ENCODE peak calls at places on chromosomes 13 and 19, in seven cellular contexts. O is mucosa of descending colon, X is AG04450, A is ovary, C is choroid plexus epithelial cell, D is right atrium auricular region, T is fibroblast of mammary gland. S is an unnamed sample.

GRCh38 chr13:113275387-113275786 is 21.7 kb upstream of the LAMP1 start:
- DNase-seq in O (peak), X (peak), A (peak), C (peak), D (no peak), T (peak), S (peak)

GRCh38 chr13:40161931-40162330 is 504.5 kb downstream of the FOXO1 start:
- DNase-seq in O (no peak), X (no peak), A (no peak), C (no peak), D (no peak), T (no peak), S (no peak)

GRCh38 chr13:40060318-40061007 is 405.0 kb downstream of the COG6 start:
- DNase-seq in O (no peak), X (no peak), A (peak), C (peak), D (no peak), T (peak), S (peak)

GRCh38 chr13:101681834-101682233 is 229.4 kb downstream of the ITGBL1 start:
- DNase-seq in O (no peak), X (no peak), A (no peak), C (peak), D (no peak), T (peak), S (no peak)

GRCh38 chr19:38683393-38684077 is 36.1 kb downstream of the ACTN4 start:
- DNase-seq in O (peak), X (no peak), A (peak), C (peak), D (peak), T (peak), S (no peak)

GRCh38 chr13:44406617-44407016 is 33.0 kb downstream of the SERP2 start:
- DNase-seq in O (no peak), X (no peak), A (no peak), C (no peak), D (no peak), T (no peak), S (no peak)

GRCh38 chr13:70523622-70524021 is 415.4 kb upstream of the KLHL1 start:
- DNase-seq in O (no peak), X (no peak), A (no peak), C (peak), D (no peak), T (peak), S (no peak)

GRCh38 chr13:77337159-77337558 is 10.3 kb upstream of the MYCBP2 start:
- DNase-seq in O (no peak), X (no peak), A (no peak), C (no peak), D (no peak), T (no peak), S (no peak)

GRCh38 chr13:31962661-31963345 is 68.8 kb upstream of the FRY start:
- DNase-seq in O (no peak), X (no peak), A (no peak), C (peak), D (no peak), T (no peak), S (no peak)

GRCh38 chr13:29849731-29850212 is 645 bp downstream of the UBL3 start:
- DNase-seq in O (peak), X (no peak), A (peak), C (peak), D (peak), T (peak), S (no peak)

GRCh38 chr19:1481893-1482360 is 2.9 kb upstream of the C19orf25 start:
- DNase-seq in O (no peak), X (no peak), A (peak), C (no peak), D (no peak), T (no peak), S (no peak)

GRCh38 chr19:49613374-49613773 is 22.4 kb downstream of the PRR12 start:
- DNase-seq in O (no peak), X (no peak), A (no peak), C (no peak), D (no peak), T (peak), S (no peak)

GRCh38 chr13:113652404-113653263 is 5.4 kb downstream of the ATP4B start:
- DNase-seq in O (no peak), X (no peak), A (no peak), C (no peak), D (no peak), T (no peak), S (no peak)

GRCh38 chr19:28495046-28495445 is 717.9 kb downstream of the UQCRFS1 start:
- DNase-seq in O (no peak), X (no peak), A (no peak), C (peak), D (no peak), T (no peak), S (no peak)

GRCh38 chr19:35350591-35350990 is 2.9 kb downstream of the FFAR1 start:
- DNase-seq in O (no peak), X (no peak), A (peak), C (no peak), D (no peak), T (no peak), S (no peak)

GRCh38 chr13:26721251-26721939 is 39.2 kb downstream of the GPR12 start:
- DNase-seq in O (peak), X (no peak), A (no peak), C (peak), D (peak), T (no peak), S (no peak)

GRCh38 chr19:39409207-39409885 is 2.7 kb downstream of the ZFP36 start:
- DNase-seq in O (peak), X (no peak), A (peak), C (peak), D (peak), T (peak), S (no peak)

GRCh38 chr13:109649713-109650112 is 136.7 kb downstream of the IRS2 start:
- DNase-seq in O (no peak), X (no peak), A (no peak), C (no peak), D (no peak), T (no peak), S (no peak)

GRCh38 chr19:19485161-19485997 is 30.0 kb downstream of the TSSK6 start:
- DNase-seq in O (no peak), X (no peak), A (no peak), C (peak), D (no peak), T (peak), S (no peak)

GRCh38 chr13:109836629-109837607 is 50.5 kb upstream of the IRS2 start:
- DNase-seq in O (peak), X (no peak), A (no peak), C (no peak), D (no peak), T (no peak), S (no peak)

GRCh38 chr13:21361123-21361522 is 98.0 kb downstream of the ZDHHC20 start:
- DNase-seq in O (no peak), X (no peak), A (no peak), C (no peak), D (no peak), T (no peak), S (no peak)

GRCh38 chr19:40809358-40810086 is 10.5 kb downstream of the EGLN2 start:
- DNase-seq in O (no peak), X (no peak), A (no peak), C (no peak), D (no peak), T (no peak), S (no peak)

GRCh38 chr13:45584816-45585215 is 30.7 kb downstream of the ERICH6B start:
- DNase-seq in O (peak), X (no peak), A (no peak), C (peak), D (no peak), T (peak), S (no peak)

GRCh38 chr19:35228177-35228930 is at the start of gene FAM187B:
- DNase-seq in O (no peak), X (no peak), A (no peak), C (no peak), D (peak), T (no peak), S (no peak)

GRCh38 chr13:29750178-29750530 is 100.3 kb downstream of the UBL3 start:
- DNase-seq in O (no peak), X (no peak), A (no peak), C (no peak), D (no peak), T (no peak), S (no peak)

GRCh38 chr13:110438211-110438610 is 123.3 kb downstream of the RAB20 start:
- DNase-seq in O (no peak), X (no peak), A (peak), C (no peak), D (peak), T (no peak), S (no peak)

GRCh38 chr13:42047561-42048322 is 706 bp upstream of the DGKH start:
- DNase-seq in O (peak), X (no peak), A (peak), C (peak), D (peak), T (peak), S (no peak)

GRCh38 chr13:106649495-106649894 is 81.6 kb upstream of the ARGLU1 start:
- DNase-seq in O (peak), X (no peak), A (no peak), C (peak), D (no peak), T (no peak), S (no peak)

GRCh38 chr13:110341445-110342247 is 34.6 kb downstream of the COL4A2 start:
- DNase-seq in O (no peak), X (no peak), A (peak), C (peak), D (peak), T (no peak), S (no peak)

GRCh38 chr19:13091400-13092161 is 11.1 kb downstream of the LYL1 start:
- DNase-seq in O (no peak), X (no peak), A (peak), C (peak), D (peak), T (peak), S (peak)

GRCh38 chr19:16180611-16181010 is 4.6 kb upstream of the FAM32A start:
- DNase-seq in O (no peak), X (no peak), A (no peak), C (peak), D (no peak), T (peak), S (peak)

GRCh38 chr13:25018729-25019115 is 77.2 kb upstream of the PABPC3 start:
- DNase-seq in O (peak), X (no peak), A (no peak), C (no peak), D (no peak), T (no peak), S (no peak)
- TF ChIP-seq CTCF in O (no peak), X (no peak), A (no peak), C (no peak), D (no peak), T (no peak), S (no peak)

DNA sequence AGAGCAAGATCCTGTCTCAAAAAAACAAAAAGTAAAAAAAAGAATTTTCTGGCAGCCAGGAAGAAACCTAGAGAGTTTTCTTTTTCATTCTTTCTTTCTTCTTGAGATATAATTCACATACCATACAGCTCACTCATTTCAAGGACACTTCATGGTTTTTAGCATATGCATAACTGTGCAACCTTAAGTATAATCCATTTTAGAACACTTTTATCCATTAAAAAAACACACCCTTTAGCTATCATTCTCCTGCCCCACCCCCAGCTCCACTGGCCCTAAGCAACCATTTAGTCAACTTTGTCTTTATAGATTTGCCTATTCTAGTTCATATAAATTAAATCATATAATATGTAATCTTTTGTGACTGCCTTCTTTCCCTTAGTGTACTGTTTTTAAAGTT is 8.1 kb upstream of the IPO5 start:
- DNase-seq in O (no peak), X (no peak), A (no peak), C (peak), D (no peak), T (no peak), S (no peak)
- H3K4me3 ChIP-seq in O (no peak), X (no peak), A (no peak), C (no peak), D (no peak), T (no peak), S (no peak)

DNA sequence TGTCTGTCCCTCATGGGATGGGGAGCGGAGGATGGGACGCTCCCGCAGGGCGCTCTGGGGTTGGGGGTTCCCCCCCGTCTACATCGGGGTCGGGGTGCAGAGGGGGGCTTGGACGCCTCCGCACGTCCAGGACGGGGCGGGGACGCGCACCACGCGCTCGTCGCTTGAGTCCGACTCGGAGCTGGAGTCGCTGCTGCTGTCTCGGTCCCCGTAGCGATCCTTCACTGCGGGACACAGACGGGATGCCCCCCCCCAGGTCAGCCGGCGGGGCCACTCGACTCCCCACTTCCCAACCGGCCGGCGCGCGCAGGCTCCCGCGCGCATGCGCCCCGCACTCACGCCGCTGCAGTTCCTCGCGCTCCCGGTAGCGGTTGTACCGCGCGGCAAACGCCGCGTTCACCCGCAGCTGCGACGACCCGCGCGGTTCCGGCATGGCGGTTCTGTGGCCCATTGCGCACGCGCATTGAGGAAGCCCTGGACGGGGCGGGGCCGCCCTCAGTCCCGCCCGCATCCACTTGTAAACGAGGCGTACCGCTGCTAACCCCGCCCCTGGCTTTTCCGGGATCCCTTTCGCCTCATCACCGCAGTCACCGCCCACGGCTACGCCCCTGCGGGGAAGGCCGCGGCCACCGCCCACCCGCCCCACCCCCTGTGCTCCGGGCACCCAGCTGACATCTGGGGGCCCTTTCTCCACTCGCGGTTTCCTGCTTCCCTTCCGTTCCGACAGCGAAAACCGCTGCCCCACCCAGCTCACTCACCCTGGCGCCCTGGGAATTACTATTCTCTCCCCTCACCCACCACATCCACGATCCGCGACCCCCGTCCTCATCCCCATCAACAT is at the start of gene KRI1:
- DNase-seq in O (peak), X (peak), A (peak), C (peak), D (peak), T (peak), S (peak)
- TF ChIP-seq CTCF in O (peak), X (no peak), A (peak), C (peak), D (peak), T (no peak), S (no peak)

DNA sequence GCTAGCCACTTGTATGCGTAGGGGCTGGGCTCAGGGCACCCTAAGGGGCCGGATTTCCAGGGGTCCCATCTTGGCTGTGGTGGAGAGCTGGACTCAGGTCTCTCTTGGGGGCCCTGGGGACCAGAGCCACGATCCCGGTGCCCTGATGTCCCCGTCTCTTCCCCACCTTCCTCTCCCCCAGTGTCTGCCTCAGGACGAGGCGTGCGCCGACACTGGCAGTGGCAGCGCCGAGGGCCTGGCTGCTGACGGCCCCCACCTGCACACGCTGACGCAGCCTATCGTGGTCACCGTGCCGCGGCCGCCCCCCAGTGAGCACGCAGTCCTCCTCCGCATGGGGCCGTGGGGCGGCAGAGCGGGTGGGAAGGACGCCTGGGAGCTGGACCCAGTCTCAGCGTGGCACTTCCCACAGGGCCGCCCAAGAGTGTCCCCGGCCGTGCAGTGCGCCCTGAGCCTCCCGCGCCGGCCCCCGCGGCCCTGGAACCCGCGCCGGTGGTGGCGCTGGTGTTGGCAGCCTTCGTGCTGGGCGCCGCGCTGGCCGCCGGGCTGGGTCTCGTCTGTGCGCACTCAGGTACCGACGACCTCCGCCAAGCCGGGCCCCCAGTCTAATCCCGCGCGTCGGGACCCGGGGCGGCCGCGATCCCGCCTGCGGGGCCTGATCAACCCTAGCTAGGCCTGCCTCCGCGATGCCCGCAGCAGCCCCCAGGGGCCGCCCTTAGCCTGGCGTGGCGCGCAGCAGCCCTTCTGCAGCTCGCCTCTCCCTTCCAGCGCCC is 2.7 kb upstream of the SNAPC2 start:
- DNase-seq in O (peak), X (no peak), A (no peak), C (peak), D (no peak), T (peak), S (no peak)
- H3K4me3 ChIP-seq in O (no peak), X (peak), A (peak), C (peak), D (peak), T (peak), S (peak)

DNA sequence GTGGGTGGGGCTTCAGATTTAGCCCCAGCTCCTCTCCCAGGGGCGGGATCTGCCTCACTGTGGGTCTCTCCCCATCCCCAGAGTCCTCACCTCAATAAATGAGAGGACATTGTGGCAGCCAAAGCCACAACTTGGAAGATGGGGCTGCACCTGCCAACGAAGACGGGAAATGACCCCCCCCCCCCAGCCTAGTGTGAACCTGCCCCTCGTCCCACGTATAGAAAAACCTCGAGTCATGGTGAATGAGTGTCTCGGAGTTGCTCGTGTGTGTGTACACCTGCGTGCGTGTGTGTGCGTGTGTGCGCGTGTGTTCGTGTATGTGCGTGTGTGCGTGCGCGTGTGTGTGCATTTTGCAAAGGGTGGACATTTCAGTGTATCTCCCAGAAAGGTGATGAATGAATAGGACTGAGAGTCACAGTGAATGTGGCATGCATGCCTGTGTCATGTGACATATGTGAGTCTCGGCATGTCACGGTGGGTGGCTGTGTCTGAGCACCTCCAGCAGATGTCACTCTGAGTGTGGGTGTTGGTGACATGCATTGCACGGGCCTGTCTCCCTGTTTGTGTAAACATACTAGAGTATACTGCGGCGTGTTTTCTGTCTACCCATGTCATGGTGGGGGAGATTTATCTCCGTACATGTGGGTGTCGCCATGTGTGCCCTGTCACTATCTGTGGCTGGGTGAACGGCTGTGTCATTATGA is 1.5 kb upstream of the TRAPPC5 start:
- DNase-seq in O (peak), X (no peak), A (no peak), C (no peak), D (no peak), T (no peak), S (no peak)
- TF ChIP-seq CTCF in O (no peak), X (no peak), A (no peak), C (no peak), D (no peak), T (no peak), S (no peak)

DNA sequence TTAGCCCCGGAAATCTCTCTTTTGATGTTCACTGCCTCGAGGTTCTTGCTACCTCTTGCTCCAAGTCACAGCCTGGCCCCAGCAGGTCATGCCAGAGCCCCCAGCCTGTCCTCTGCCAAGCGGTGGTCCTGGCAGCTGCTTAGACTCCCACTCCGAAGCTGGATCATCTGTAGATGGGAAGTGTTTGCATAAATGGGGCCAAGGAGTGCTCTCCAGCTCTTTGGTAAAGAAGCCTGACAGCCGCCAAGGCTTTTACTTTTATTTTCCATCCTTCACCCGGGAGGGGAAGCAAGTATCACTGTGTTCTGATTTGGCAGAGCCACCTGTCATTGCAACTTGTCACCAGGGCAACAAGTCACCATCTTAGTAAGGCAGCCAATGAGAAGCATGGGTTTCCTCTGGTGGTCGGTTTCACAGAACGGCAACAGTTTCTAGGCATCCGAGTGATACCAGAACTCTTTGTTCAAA is 10.6 kb upstream of the RETN start:
- DNase-seq in O (no peak), X (no peak), A (no peak), C (no peak), D (no peak), T (no peak), S (no peak)
- H3K4me3 ChIP-seq in O (no peak), X (no peak), A (no peak), C (no peak), D (no peak), T (no peak), S (no peak)